ENCODE peak calls at places on chromosomes 2 and 18, in seven cellular contexts. U is brain microvascular endothelial cell, I is GM12865, M is fibroblast of lung, O is H9, Z is progenitor cell of endocrine pancreas, D is amygdala. V is an unnamed sample.

GRCh38 chr2:46364797-46365457 is 67.7 kb downstream of the EPAS1 start:
- DNase-seq in U (peak), I (peak), M (peak), O (no peak), Z (no peak), D (no peak), V (no peak)

GRCh38 chr2:24115057-24115456 is 8.1 kb downstream of the PFN4 start:
- DNase-seq in U (no peak), I (no peak), M (no peak), O (no peak), Z (no peak), D (no peak), V (no peak)

GRCh38 chr2:116487336-116487735 is 1327.2 kb upstream of the DDX18 start:
- DNase-seq in U (no peak), I (no peak), M (no peak), O (no peak), Z (no peak), D (no peak), V (no peak)

GRCh38 chr2:138814123-138814883 is 34.1 kb upstream of the NXPH2 start:
- DNase-seq in U (no peak), I (peak), M (no peak), O (peak), Z (no peak), D (no peak), V (no peak)

GRCh38 chr2:213235741-213236140 is 48.5 kb upstream of the SPAG16 start:
- DNase-seq in U (no peak), I (no peak), M (no peak), O (no peak), Z (no peak), D (no peak), V (no peak)

GRCh38 chr18:55857961-55858360 is 270.0 kb upstream of the TCF4 start:
- DNase-seq in U (no peak), I (no peak), M (no peak), O (no peak), Z (no peak), D (no peak), V (no peak)

GRCh38 chr2:74696758-74697327 is 42.8 kb downstream of the SEMA4F start:
- DNase-seq in U (no peak), I (no peak), M (peak), O (no peak), Z (no peak), D (no peak), V (no peak)

GRCh38 chr18:2994603-2995432 is 18.1 kb downstream of the LPIN2 start:
- DNase-seq in U (no peak), I (peak), M (no peak), O (no peak), Z (no peak), D (no peak), V (no peak)

GRCh38 chr2:31446848-31447247 is 32.3 kb upstream of the XDH start:
- DNase-seq in U (no peak), I (no peak), M (peak), O (no peak), Z (no peak), D (no peak), V (no peak)

GRCh38 chr2:231701456-231702373 is 6.6 kb upstream of the PTMA start:
- DNase-seq in U (no peak), I (no peak), M (peak), O (no peak), Z (no peak), D (no peak), V (peak)

GRCh38 chr2:12467303-12467702 is 249.4 kb upstream of the TRIB2 start:
- DNase-seq in U (no peak), I (no peak), M (no peak), O (no peak), Z (no peak), D (no peak), V (no peak)

GRCh38 chr2:178700922-178701342 is 106.3 kb downstream of the TTN start:
- DNase-seq in U (no peak), I (peak), M (peak), O (no peak), Z (no peak), D (no peak), V (no peak)

GRCh38 chr2:235278771-235279355 is 215.0 kb upstream of the AGAP1 start:
- DNase-seq in U (peak), I (no peak), M (no peak), O (no peak), Z (no peak), D (no peak), V (no peak)

GRCh38 chr2:15939556-15939853 is 845 bp upstream of the MYCN start:
- DNase-seq in U (no peak), I (peak), M (no peak), O (peak), Z (no peak), D (peak), V (no peak)

GRCh38 chr2:20573611-20574422 is 77.1 kb downstream of the HS1BP3 start:
- DNase-seq in U (no peak), I (no peak), M (peak), O (no peak), Z (no peak), D (peak), V (no peak)

GRCh38 chr2:159208449-159208848 is 78.1 kb downstream of the WDSUB1 start:
- DNase-seq in U (no peak), I (no peak), M (no peak), O (no peak), Z (no peak), D (no peak), V (no peak)

GRCh38 chr2:198438326-198438725 is 633.9 kb downstream of the PLCL1 start:
- DNase-seq in U (no peak), I (no peak), M (no peak), O (no peak), Z (no peak), D (no peak), V (no peak)

GRCh38 chr2:61135510-61135909 is 26.5 kb upstream of the C2orf74 start:
- DNase-seq in U (peak), I (no peak), M (peak), O (no peak), Z (no peak), D (peak), V (no peak)

GRCh38 chr2:162123806-162124758 is 28.0 kb downstream of the GCG start:
- DNase-seq in U (no peak), I (peak), M (peak), O (no peak), Z (no peak), D (no peak), V (peak)

GRCh38 chr2:197185676-197186075 is 124.9 kb downstream of the ANKRD44 start:
- DNase-seq in U (no peak), I (no peak), M (no peak), O (no peak), Z (no peak), D (no peak), V (no peak)

GRCh38 chr2:53632714-53633113 is 134.9 kb upstream of the CHAC2 start:
- DNase-seq in U (peak), I (no peak), M (peak), O (no peak), Z (no peak), D (no peak), V (no peak)

GRCh38 chr18:9916067-9916684 is 2.4 kb downstream of the VAPA start:
- DNase-seq in U (no peak), I (no peak), M (no peak), O (no peak), Z (no peak), D (no peak), V (no peak)

GRCh38 chr2:214881647-214882205 is 72.2 kb upstream of the BARD1 start:
- DNase-seq in U (peak), I (peak), M (peak), O (no peak), Z (no peak), D (peak), V (no peak)

GRCh38 chr2:33526132-33526531 is 49.7 kb downstream of the RASGRP3 start:
- DNase-seq in U (no peak), I (no peak), M (no peak), O (no peak), Z (no peak), D (no peak), V (no peak)

V was measured in ecto neural progenitor cell.